ENCODE peak calls at places on chromosome 14, in five cellular contexts. R, N, S, E and B are unnamed samples.

GRCh38 chr14:104717137-104717536 is 6.9 kb upstream of the ADSS1 start:
- DNase-seq in R (no peak), N (no peak), S (no peak), E (peak; percentile 78), B (no peak)

GRCh38 chr14:67620217-67620789 is 583 bp downstream of the ARG2 start:
- DNase-seq in R (peak; percentile 38), N (no peak), S (peak; percentile 44), E (no peak), B (peak; percentile 13)

GRCh38 chr14:104352493-104353220 is 214.3 kb downstream of the KIF26A start:
- DNase-seq in R (no peak), N (no peak), S (no peak), E (no peak), B (no peak)

GRCh38 chr14:97713023-97713422 is 915.8 kb downstream of the VRK1 start:
- DNase-seq in R (no peak), N (no peak), S (no peak), E (no peak), B (no peak)

GRCh38 chr14:84420236-84420635 is 1109.7 kb upstream of the FLRT2 start:
- DNase-seq in R (no peak), N (no peak), S (no peak), E (no peak), B (no peak)

GRCh38 chr14:69313176-69313575 is 53.2 kb downstream of the GALNT16 start:
- DNase-seq in R (peak; percentile 4), N (no peak), S (no peak), E (no peak), B (no peak)

GRCh38 chr14:105487449-105487985 is 831 bp downstream of the CRIP1 start:
- DNase-seq in R (no peak), N (no peak), S (no peak), E (peak; percentile 94), B (peak; percentile 75)

GRCh38 chr14:36942522-36943245 is 229.7 kb downstream of the SLC25A21 start:
- DNase-seq in R (no peak), N (no peak), S (no peak), E (no peak), B (no peak)

GRCh38 chr14:36655963-36656768 is 5.5 kb upstream of the PAX9 start:
- DNase-seq in R (no peak), N (no peak), S (peak; percentile 36), E (no peak), B (no peak)

GRCh38 chr14:35390577-35391387 is 13.8 kb downstream of the NFKBIA start:
- DNase-seq in R (no peak), N (no peak), S (no peak), E (peak; percentile 33), B (no peak)

GRCh38 chr14:46571970-46572369 is 79.6 kb downstream of the RPL10L start:
- DNase-seq in R (no peak), N (no peak), S (no peak), E (no peak), B (no peak)

GRCh38 chr14:21107360-21107781 is 6.5 kb downstream of the TMEM253 start:
- DNase-seq in R (no peak), N (no peak), S (no peak), E (no peak), B (no peak)

GRCh38 chr14:36238666-36239363 is 62.3 kb upstream of the PTCSC3 start:
- DNase-seq in R (no peak), N (no peak), S (no peak), E (peak; percentile 7), B (no peak)

GRCh38 chr14:95045836-95046430 is 111.4 kb downstream of the DICER1 start:
- DNase-seq in R (no peak), N (no peak), S (no peak), E (no peak), B (no peak)

GRCh38 chr14:68176687-68177086 is 357.1 kb downstream of the RAD51B start:
- DNase-seq in R (no peak), N (no peak), S (no peak), E (no peak), B (no peak)

GRCh38 chr14:38536376-38537038 is 280.6 kb upstream of the CLEC14A start:
- DNase-seq in R (no peak), N (no peak), S (no peak), E (no peak), B (no peak)

GRCh38 chr14:47227051-47227600 is 448.3 kb downstream of the MDGA2 start:
- DNase-seq in R (no peak), N (no peak), S (no peak), E (no peak), B (no peak)

GRCh38 chr14:20434701-20435453 is 1.1 kb downstream of the KLHL33 start:
- DNase-seq in R (peak; percentile 73), N (peak; percentile 93), S (peak; percentile 34), E (peak; percentile 78), B (peak; percentile 67)

GRCh38 chr14:63496837-63497400 is 46.3 kb downstream of the PPP2R5E start:
- DNase-seq in R (no peak), N (no peak), S (peak; percentile 67), E (no peak), B (no peak)

GRCh38 chr14:63487724-63488123 is 55.5 kb downstream of the PPP2R5E start:
- DNase-seq in R (no peak), N (no peak), S (no peak), E (no peak), B (no peak)

GRCh38 chr14:63492391-63492790 is 50.8 kb downstream of the PPP2R5E start:
- DNase-seq in R (no peak), N (no peak), S (no peak), E (no peak), B (no peak)

GRCh38 chr14:63493246-63493645 is 49.9 kb downstream of the PPP2R5E start:
- DNase-seq in R (no peak), N (no peak), S (no peak), E (no peak), B (no peak)
- TF ChIP-seq CTCF in R (no peak), N (no peak), S (no peak), E (no peak), B (no peak)

GRCh38 chr14:32471183-32471582 is 142.1 kb downstream of the AKAP6 start:
- DNase-seq in R (no peak), N (no peak), S (no peak), E (no peak), B (no peak)

GRCh38 chr14:32472081-32472480 is 143.0 kb downstream of the AKAP6 start:
- DNase-seq in R (no peak), N (no peak), S (no peak), E (no peak), B (no peak)

GRCh38 chr14:32469388-32470160 is 140.5 kb downstream of the AKAP6 start:
- DNase-seq in R (no peak), N (no peak), S (no peak), E (no peak), B (no peak)

GRCh38 chr14:32470161-32470705 is 141.1 kb downstream of the AKAP6 start:
- DNase-seq in R (no peak), N (no peak), S (no peak), E (no peak), B (no peak)

GRCh38 chr14:32468955-32469354 is 139.9 kb downstream of the AKAP6 start:
- DNase-seq in R (no peak), N (no peak), S (no peak), E (no peak), B (no peak)
- H3K4me1 ChIP-seq in R (no peaks in the 10 kb centered on the region), N (peaks cover 52% of the 10 kb centered on the region), S (peaks cover 7% of the 10 kb centered on the region), E (peaks cover 4% of the 10 kb centered on the region), B (peaks cover 31% of the 10 kb centered on the region)

DNA sequence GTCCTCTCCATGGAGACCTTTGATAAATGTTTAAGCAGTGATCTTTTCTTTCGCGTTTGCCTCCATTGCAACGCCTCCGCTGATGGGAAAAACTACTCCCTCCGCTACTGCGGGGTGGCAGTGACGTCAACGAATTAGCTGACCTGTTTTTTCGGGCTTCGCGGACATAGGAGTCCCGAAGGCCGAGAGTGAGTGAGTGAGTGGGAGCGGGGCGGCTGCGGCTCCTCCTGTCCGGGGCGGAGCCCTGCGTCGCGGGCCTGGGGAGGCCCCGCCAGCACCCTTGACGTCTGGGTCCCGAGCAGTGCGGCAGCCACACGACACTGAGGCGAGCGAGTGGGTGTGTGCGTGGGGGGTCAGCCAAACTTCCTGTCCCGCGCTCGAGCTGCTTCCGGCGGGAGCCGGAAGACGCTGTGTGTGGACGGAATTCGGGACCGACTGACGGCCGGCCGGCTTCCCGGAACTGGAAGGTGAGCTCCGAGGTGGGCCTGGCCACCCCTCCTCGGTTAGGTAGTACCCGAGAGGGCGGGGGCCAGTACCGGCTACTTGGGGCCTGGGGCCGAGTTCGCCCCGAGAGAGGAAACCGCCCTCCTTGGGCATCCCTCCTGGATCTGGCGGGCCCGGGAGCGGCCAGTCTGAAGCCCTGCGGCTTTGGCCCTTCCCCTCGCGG is at the start of gene ZNF410:
- DNase-seq in R (peak; percentile 93), N (peak; percentile 97), S (peak; percentile 94), E (peak; percentile 97), B (peak; percentile 94)
- TF ChIP-seq CTCF in R (no peak), N (no peak), S (no peak), E (no peak), B (no peak)

GRCh38 chr14:76963366-76963765 is 65.1 kb downstream of the IRF2BPL start:
- DNase-seq in R (no peak), N (no peak), S (peak; percentile 23), E (no peak), B (no peak)

GRCh38 chr14:76958975-76959710 is 69.4 kb downstream of the IRF2BPL start:
- DNase-seq in R (peak; percentile 76), N (no peak), S (no peak), E (no peak), B (peak; percentile 36)

GRCh38 chr14:76964695-76965094 is 63.8 kb downstream of the IRF2BPL start:
- DNase-seq in R (no peak), N (no peak), S (no peak), E (no peak), B (no peak)

GRCh38 chr14:76962303-76962660 is 66.2 kb downstream of the IRF2BPL start:
- DNase-seq in R (no peak), N (no peak), S (no peak), E (no peak), B (no peak)

GRCh38 chr14:76961631-76962302 is 66.7 kb downstream of the IRF2BPL start:
- DNase-seq in R (peak; percentile 90), N (peak; percentile 89), S (peak; percentile 86), E (peak; percentile 90), B (peak; percentile 91)
- H3K4me1 ChIP-seq in R (peaks cover 4% of the 10 kb centered on the region), N (peaks cover 17% of the 10 kb centered on the region), S (peaks cover 35% of the 10 kb centered on the region), E (peaks cover 35% of the 10 kb centered on the region), B (peaks cover 25% of the 10 kb centered on the region)

GRCh38 chr14:91890291-91890749 is 23.0 kb upstream of the TC2N start:
- DNase-seq in R (no peak), N (no peak), S (peak; percentile 54), E (peak; percentile 45), B (no peak)

GRCh38 chr14:91893659-91894058 is 26.3 kb upstream of the TC2N start:
- DNase-seq in R (no peak), N (no peak), S (no peak), E (no peak), B (no peak)

GRCh38 chr14:91891081-91891480 is 23.7 kb upstream of the TC2N start:
- DNase-seq in R (no peak), N (no peak), S (no peak), E (no peak), B (no peak)

GRCh38 chr14:91891721-91892220 is 24.4 kb upstream of the TC2N start:
- DNase-seq in R (no peak), N (no peak), S (no peak), E (no peak), B (no peak)

GRCh38 chr14:91892918-91893527 is 25.7 kb upstream of the TC2N start:
- DNase-seq in R (no peak), N (no peak), S (no peak), E (no peak), B (no peak)
- TF ChIP-seq CTCF in R (no peak), N (peak; percentile 23), S (peak; percentile 32), E (peak; percentile 19), B (peak; percentile 46)